ENCODE peak calls at places on chromosomes 4 and X, in eight cellular contexts. One of them, this sample, is unnamed.

GRCh38 chrX:65671966-65672365 is 4.5 kb downstream of the MSN start:
- DNase-seq in astrocyte of the spinal cord: no peak
- DNase-seq in AG09309: no peak
- DNase-seq in A549: no peak
- DNase-seq in GM23248: no peak
- DNase-seq in brain microvascular endothelial cell: no peak
- DNase-seq in aorta: no peak
- DNase-seq in fibroblast of mammary gland: no peak
- DNase-seq in this sample: no peak

GRCh38 chr4:65050786-65051185 is 619.5 kb downstream of the EPHA5 start:
- DNase-seq in astrocyte of the spinal cord: no peak
- DNase-seq in fibroblast of mammary gland: no peak
- DNase-seq in AG09309: no peak
- DNase-seq in brain microvascular endothelial cell: no peak
- DNase-seq in aorta: no peak
- DNase-seq in GM23248: no peak
- DNase-seq in A549: no peak
- DNase-seq in this sample: no peak

GRCh38 chrX:3280706-3281105 is 65.7 kb downstream of the MXRA5 start:
- DNase-seq in brain microvascular endothelial cell: no peak
- DNase-seq in A549: no peak
- DNase-seq in fibroblast of mammary gland: no peak
- DNase-seq in GM23248: no peak
- DNase-seq in astrocyte of the spinal cord: no peak
- DNase-seq in aorta: no peak
- DNase-seq in AG09309: no peak
- DNase-seq in this sample: peak; percentile 60

GRCh38 chr4:30770049-30770549 is 49.9 kb downstream of the PCDH7 start:
- DNase-seq in brain microvascular endothelial cell: no peak
- DNase-seq in fibroblast of mammary gland: peak; percentile 71
- DNase-seq in GM23248: no peak
- DNase-seq in aorta: no peak
- DNase-seq in AG09309: peak; percentile 55
- DNase-seq in astrocyte of the spinal cord: peak; percentile 85
- DNase-seq in A549: no peak
- DNase-seq in this sample: peak; percentile 45

GRCh38 chr4:148510211-148510610 is 68.0 kb upstream of the NR3C2 start:
- DNase-seq in GM23248: no peak
- DNase-seq in brain microvascular endothelial cell: no peak
- DNase-seq in fibroblast of mammary gland: no peak
- DNase-seq in AG09309: no peak
- DNase-seq in A549: no peak
- DNase-seq in astrocyte of the spinal cord: no peak
- DNase-seq in aorta: no peak
- DNase-seq in this sample: no peak

GRCh38 chrX:18951032-18951431 is 32.9 kb downstream of the PHKA2 start:
- DNase-seq in GM23248: no peak
- DNase-seq in aorta: no peak
- DNase-seq in brain microvascular endothelial cell: no peak
- DNase-seq in AG09309: no peak
- DNase-seq in A549: peak; percentile 16
- DNase-seq in astrocyte of the spinal cord: no peak
- DNase-seq in fibroblast of mammary gland: no peak
- DNase-seq in this sample: no peak

GRCh38 chr4:167233523-167234387 is 539 bp downstream of the SPOCK3 start:
- DNase-seq in GM23248: peak; percentile 7
- DNase-seq in aorta: peak; percentile 41
- DNase-seq in brain microvascular endothelial cell: peak; percentile 2
- DNase-seq in A549: peak; percentile 1
- DNase-seq in fibroblast of mammary gland: peak; percentile 4
- DNase-seq in astrocyte of the spinal cord: peak; percentile 18
- DNase-seq in AG09309: no peak
- DNase-seq in this sample: peak; percentile 30

GRCh38 chrX:124010157-124010556 is 48.7 kb downstream of the STAG2 start:
- DNase-seq in AG09309: no peak
- DNase-seq in astrocyte of the spinal cord: no peak
- DNase-seq in brain microvascular endothelial cell: no peak
- DNase-seq in A549: no peak
- DNase-seq in fibroblast of mammary gland: peak; percentile 3
- DNase-seq in GM23248: peak; percentile 6
- DNase-seq in aorta: no peak
- DNase-seq in this sample: no peak

GRCh38 chr4:120506536-120506935 is 416.0 kb downstream of the PRDM5 start:
- DNase-seq in astrocyte of the spinal cord: no peak
- DNase-seq in fibroblast of mammary gland: no peak
- DNase-seq in AG09309: no peak
- DNase-seq in GM23248: no peak
- DNase-seq in aorta: no peak
- DNase-seq in A549: no peak
- DNase-seq in brain microvascular endothelial cell: no peak
- DNase-seq in this sample: no peak

GRCh38 chrX:74449322-74449936 is 28.1 kb downstream of the SLC16A2 start:
- DNase-seq in aorta: no peak
- DNase-seq in AG09309: no peak
- DNase-seq in A549: peak; percentile 7
- DNase-seq in fibroblast of mammary gland: no peak
- DNase-seq in astrocyte of the spinal cord: peak; percentile 78
- DNase-seq in brain microvascular endothelial cell: no peak
- DNase-seq in GM23248: peak; percentile 14
- DNase-seq in this sample: no peak

GRCh38 chr4:6257243-6258025 is 12.2 kb upstream of the WFS1 start:
- DNase-seq in AG09309: no peak
- DNase-seq in astrocyte of the spinal cord: peak; percentile 8
- DNase-seq in fibroblast of mammary gland: no peak
- DNase-seq in brain microvascular endothelial cell: no peak
- DNase-seq in A549: no peak
- DNase-seq in aorta: peak; percentile 60
- DNase-seq in GM23248: no peak
- DNase-seq in this sample: no peak

GRCh38 chrX:118066867-118067515 is 49.6 kb downstream of the KLHL13 start:
- DNase-seq in GM23248: no peak
- DNase-seq in aorta: no peak
- DNase-seq in AG09309: no peak
- DNase-seq in fibroblast of mammary gland: no peak
- DNase-seq in astrocyte of the spinal cord: no peak
- DNase-seq in A549: no peak
- DNase-seq in brain microvascular endothelial cell: no peak
- DNase-seq in this sample: no peak

GRCh38 chr4:52877006-52877405 is 14.9 kb downstream of the RASL11B start:
- DNase-seq in fibroblast of mammary gland: no peak
- DNase-seq in astrocyte of the spinal cord: no peak
- DNase-seq in aorta: no peak
- DNase-seq in GM23248: no peak
- DNase-seq in AG09309: no peak
- DNase-seq in brain microvascular endothelial cell: no peak
- DNase-seq in A549: no peak
- DNase-seq in this sample: no peak

GRCh38 chrX:100939336-100939735 is 10.6 kb upstream of the XKRX start:
- DNase-seq in AG09309: no peak
- DNase-seq in brain microvascular endothelial cell: no peak
- DNase-seq in A549: no peak
- DNase-seq in GM23248: no peak
- DNase-seq in fibroblast of mammary gland: no peak
- DNase-seq in aorta: no peak
- DNase-seq in astrocyte of the spinal cord: no peak
- DNase-seq in this sample: no peak

GRCh38 chr4:52714597-52715254 is 36.5 kb downstream of the ERVMER34-1 start:
- DNase-seq in aorta: no peak
- DNase-seq in A549: no peak
- DNase-seq in GM23248: no peak
- DNase-seq in AG09309: no peak
- DNase-seq in fibroblast of mammary gland: peak; percentile 19
- DNase-seq in astrocyte of the spinal cord: no peak
- DNase-seq in brain microvascular endothelial cell: no peak
- DNase-seq in this sample: peak; percentile 34

GRCh38 chr4:2261110-2261852 is 628 bp downstream of the MXD4 start:
- DNase-seq in AG09309: no peak
- DNase-seq in fibroblast of mammary gland: peak; percentile 39
- DNase-seq in astrocyte of the spinal cord: no peak
- DNase-seq in A549: peak; percentile 24
- DNase-seq in aorta: peak; percentile 74
- DNase-seq in brain microvascular endothelial cell: no peak
- DNase-seq in GM23248: peak; percentile 87
- DNase-seq in this sample: peak; percentile 50

GRCh38 chrX:16188687-16189086 is 21.4 kb downstream of the MAGEB17 start:
- DNase-seq in fibroblast of mammary gland: peak; percentile 27
- DNase-seq in A549: no peak
- DNase-seq in aorta: no peak
- DNase-seq in AG09309: no peak
- DNase-seq in GM23248: peak; percentile 56
- DNase-seq in brain microvascular endothelial cell: no peak
- DNase-seq in astrocyte of the spinal cord: no peak
- DNase-seq in this sample: peak; percentile 19

GRCh38 chrX:133177202-133177601 is 41.0 kb downstream of the TFDP3 start:
- DNase-seq in aorta: no peak
- DNase-seq in GM23248: no peak
- DNase-seq in fibroblast of mammary gland: no peak
- DNase-seq in A549: no peak
- DNase-seq in AG09309: no peak
- DNase-seq in astrocyte of the spinal cord: no peak
- DNase-seq in brain microvascular endothelial cell: no peak
- DNase-seq in this sample: no peak

GRCh38 chr4:159171287-159171686 is 68.4 kb downstream of the RAPGEF2 start:
- DNase-seq in A549: no peak
- DNase-seq in fibroblast of mammary gland: peak; percentile 16
- DNase-seq in astrocyte of the spinal cord: no peak
- DNase-seq in aorta: no peak
- DNase-seq in GM23248: peak; percentile 18
- DNase-seq in brain microvascular endothelial cell: no peak
- DNase-seq in AG09309: no peak
- DNase-seq in this sample: peak; percentile 20

DNA sequence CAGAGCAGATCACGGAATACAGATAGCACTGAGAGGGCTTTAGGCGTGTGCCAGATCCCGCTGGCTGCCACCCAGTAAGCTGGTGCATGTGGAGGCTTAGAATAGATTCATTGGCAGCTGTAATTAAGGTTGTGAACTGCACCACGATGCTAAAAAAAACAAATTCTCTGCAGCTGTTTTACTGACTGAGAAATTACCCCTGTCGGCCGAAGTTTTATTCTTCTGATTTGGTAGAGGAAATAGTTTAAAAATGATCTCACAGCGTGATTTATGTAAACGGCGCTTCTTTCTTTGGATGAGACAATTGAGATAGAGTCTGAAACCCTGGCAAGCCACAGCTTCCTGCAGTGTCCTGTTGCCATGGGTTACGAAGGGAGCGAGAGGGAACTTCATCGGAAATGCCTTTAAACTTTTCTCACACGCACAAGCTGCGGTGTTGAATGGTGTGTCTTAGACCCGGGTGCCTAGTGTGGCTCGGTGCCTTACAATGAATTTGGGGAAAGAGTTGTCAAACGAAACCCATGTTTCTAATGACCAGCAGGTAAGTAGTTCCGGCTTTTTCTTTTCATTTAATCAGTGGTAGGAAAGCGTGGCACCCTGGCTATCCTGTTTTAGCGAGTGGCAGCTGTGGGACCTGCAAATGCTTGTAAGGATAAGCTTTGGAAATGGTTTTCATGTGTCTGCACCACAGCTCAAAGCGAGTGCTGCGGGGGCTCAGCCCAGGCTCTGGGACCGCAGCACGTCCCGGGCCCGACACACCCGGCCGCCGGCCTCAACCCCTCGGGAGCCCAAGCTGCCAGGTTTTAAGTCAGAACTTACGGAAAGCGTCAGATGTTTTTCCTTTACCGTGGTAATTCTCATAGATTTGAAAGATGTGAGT is 71.7 kb upstream of the HGFAC start:
- DNase-seq in astrocyte of the spinal cord: peak; percentile 89
- DNase-seq in aorta: no peak
- DNase-seq in fibroblast of mammary gland: peak; percentile 82
- DNase-seq in GM23248: peak; percentile 96
- DNase-seq in A549: no peak
- DNase-seq in brain microvascular endothelial cell: peak; percentile 95
- DNase-seq in AG09309: peak; percentile 80
- DNase-seq in this sample: peak; percentile 79
- H3K4me3 ChIP-seq in astrocyte of the spinal cord: peak overlapping the region; percentile 28
- H3K4me3 ChIP-seq in aorta: peak overlapping the region; percentile 24
- H3K4me3 ChIP-seq in fibroblast of mammary gland: peak overlapping the region; percentile 10
- H3K4me3 ChIP-seq in GM23248: peak overlapping the region; percentile 69
- H3K4me3 ChIP-seq in A549: no peak overlapping the region
- H3K4me3 ChIP-seq in brain microvascular endothelial cell: peak overlapping the region; percentile 35
- H3K4me3 ChIP-seq in AG09309: peak overlapping the region; percentile 18
- H3K4me3 ChIP-seq in this sample: peak overlapping the region; percentile 34

DNA sequence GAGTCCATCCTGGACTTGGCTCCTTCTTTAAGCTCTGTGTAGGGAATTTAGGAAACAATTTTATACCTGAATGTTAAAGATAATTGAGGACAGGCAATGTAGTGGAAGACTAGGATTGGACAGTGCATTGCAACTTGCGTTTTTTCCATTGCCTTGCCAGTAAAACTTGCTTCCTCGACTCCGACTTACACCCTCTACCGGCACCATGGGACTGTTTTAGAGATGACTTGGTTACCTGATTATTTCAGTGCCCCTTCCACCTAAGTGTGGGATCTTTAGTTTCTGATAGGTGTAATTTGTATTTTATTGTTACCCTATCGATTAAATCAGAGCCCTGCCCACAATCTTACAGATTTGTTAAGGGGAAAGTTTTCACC is 1.2 kb downstream of the PRPS1 start:
- DNase-seq in GM23248: peak; percentile 63
- DNase-seq in astrocyte of the spinal cord: peak; percentile 27
- DNase-seq in A549: peak; percentile 48
- DNase-seq in brain microvascular endothelial cell: peak; percentile 4
- DNase-seq in AG09309: no peak
- DNase-seq in aorta: no peak
- DNase-seq in fibroblast of mammary gland: peak; percentile 42
- DNase-seq in this sample: no peak
- H3K4me3 ChIP-seq in GM23248: peak overlapping the region; percentile 80
- H3K4me3 ChIP-seq in astrocyte of the spinal cord: peak overlapping the region; percentile 81
- H3K4me3 ChIP-seq in A549: peak overlapping the region; percentile 92
- H3K4me3 ChIP-seq in brain microvascular endothelial cell: peak overlapping the region; percentile 76
- H3K4me3 ChIP-seq in AG09309: peak overlapping the region; percentile 72
- H3K4me3 ChIP-seq in aorta: peak overlapping the region; percentile 40
- H3K4me3 ChIP-seq in fibroblast of mammary gland: peak overlapping the region; percentile 76
- H3K4me3 ChIP-seq in this sample: peak overlapping the region; percentile 75

GRCh38 chrX:68912113-68912980 is 83.5 kb downstream of the EFNB1 start:
- DNase-seq in AG09309: no peak
- DNase-seq in GM23248: no peak
- DNase-seq in fibroblast of mammary gland: no peak
- DNase-seq in A549: no peak
- DNase-seq in aorta: peak; percentile 49
- DNase-seq in brain microvascular endothelial cell: no peak
- DNase-seq in astrocyte of the spinal cord: peak; percentile 51
- DNase-seq in this sample: peak; percentile 27
- H3K4me3 ChIP-seq in AG09309: no peak overlapping the region
- H3K4me3 ChIP-seq in GM23248: no peak overlapping the region
- H3K4me3 ChIP-seq in fibroblast of mammary gland: no peak overlapping the region
- H3K4me3 ChIP-seq in A549: no peak overlapping the region
- H3K4me3 ChIP-seq in aorta: no peak overlapping the region
- H3K4me3 ChIP-seq in brain microvascular endothelial cell: no peak overlapping the region
- H3K4me3 ChIP-seq in astrocyte of the spinal cord: no peak overlapping the region
- H3K4me3 ChIP-seq in this sample: no peak overlapping the region

DNA sequence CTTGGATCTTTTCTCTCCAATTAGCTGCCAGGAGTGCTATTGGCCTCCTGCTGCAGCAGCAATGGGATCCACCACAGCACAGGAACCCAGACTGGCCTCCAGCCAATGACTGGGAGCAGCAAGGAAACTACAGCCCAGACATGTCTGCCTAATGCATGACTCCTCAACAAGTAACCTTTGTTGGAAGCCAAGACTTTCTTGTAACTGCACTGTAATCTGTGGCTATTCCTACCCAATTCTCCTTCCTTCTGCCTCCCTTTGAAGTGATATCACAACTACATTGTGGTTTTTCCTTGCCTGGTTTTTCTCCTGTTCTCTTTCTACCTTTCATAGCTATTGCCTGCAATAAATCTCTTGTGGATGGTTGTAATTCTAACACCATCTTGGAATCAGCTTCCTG is 39.8 kb downstream of the SNCA start:
- DNase-seq in brain microvascular endothelial cell: peak; percentile 72
- DNase-seq in aorta: no peak
- DNase-seq in AG09309: no peak
- DNase-seq in fibroblast of mammary gland: peak; percentile 41
- DNase-seq in A549: peak; percentile 1
- DNase-seq in GM23248: peak; percentile 44
- DNase-seq in astrocyte of the spinal cord: peak; percentile 82
- DNase-seq in this sample: peak; percentile 49
- H3K4me3 ChIP-seq in brain microvascular endothelial cell: no peak overlapping the region
- H3K4me3 ChIP-seq in aorta: no peak overlapping the region
- H3K4me3 ChIP-seq in AG09309: no peak overlapping the region
- H3K4me3 ChIP-seq in fibroblast of mammary gland: no peak overlapping the region
- H3K4me3 ChIP-seq in A549: no peak overlapping the region
- H3K4me3 ChIP-seq in GM23248: no peak overlapping the region
- H3K4me3 ChIP-seq in astrocyte of the spinal cord: no peak overlapping the region
- H3K4me3 ChIP-seq in this sample: no peak overlapping the region

This sample was measured in foreskin fibroblast.